ENCODE peak calls at places on chromosomes 16 and 17, in four cellular contexts. R is Peyer's patch, V is WTC11, L is AG10803. K is an unnamed sample.

GRCh38 chr16:1993731-1994131 is 4.0 kb downstream of the SYNGR3 start:
- DNase-seq in V (no peak), R (no peak), L (peak), K (no peak)

GRCh38 chr17:8019665-8020064 is 17.2 kb downstream of the GUCY2D start:
- DNase-seq in L (no peak), V (no peak), R (no peak), K (no peak)

GRCh38 chr17:70184207-70184606 is 14.9 kb downstream of the KCNJ2 start:
- DNase-seq in L (no peak), V (no peak), R (no peak), K (no peak)

GRCh38 chr16:66961065-66961744 is at the start of gene CES3:
- DNase-seq in L (peak), V (peak), R (peak), K (no peak)

GRCh38 chr16:49557070-49557446 is 183.5 kb downstream of the C16orf78 start:
- DNase-seq in L (no peak), V (peak), R (no peak), K (no peak)

GRCh38 chr16:17273142-17273561 is 197.6 kb downstream of the XYLT1 start:
- DNase-seq in V (no peak), R (no peak), L (peak), K (no peak)

GRCh38 chr17:55334285-55334684 is 69.5 kb downstream of the HLF start:
- DNase-seq in R (no peak), V (no peak), L (peak), K (no peak)

GRCh38 chr17:17542906-17543635 is 46.9 kb upstream of the RASD1 start:
- DNase-seq in R (no peak), L (no peak), V (no peak), K (no peak)

GRCh38 chr16:54118846-54119245 is 167.7 kb downstream of the IRX3 start:
- DNase-seq in V (no peak), L (peak), R (no peak), K (no peak)

GRCh38 chr17:49545811-49546545 is 29.7 kb upstream of the NXPH3 start:
- DNase-seq in L (no peak), R (no peak), V (no peak), K (no peak)

GRCh38 chr16:3461120-3461519 is 17.6 kb downstream of the NAA60 start:
- DNase-seq in V (no peak), R (no peak), L (no peak), K (no peak)

GRCh38 chr17:9002610-9003354 is 18.5 kb upstream of the NTN1 start:
- DNase-seq in L (no peak), V (peak), R (no peak), K (no peak)

GRCh38 chr17:75694536-75694935 is 26.7 kb upstream of the ITGB4 start:
- DNase-seq in L (no peak), R (no peak), V (no peak), K (no peak)

GRCh38 chr16:14186954-14187306 is 115.8 kb downstream of the MRTFB start:
- DNase-seq in V (no peak), R (no peak), L (no peak), K (no peak)

GRCh38 chr16:14181371-14182050 is 110.4 kb downstream of the MRTFB start:
- DNase-seq in R (no peak), V (no peak), L (peak), K (no peak)

GRCh38 chr16:14182999-14183398 is 111.9 kb downstream of the MRTFB start:
- DNase-seq in V (no peak), L (no peak), R (no peak), K (no peak)

GRCh38 chr16:14187517-14188338 is 116.6 kb downstream of the MRTFB start:
- DNase-seq in L (no peak), R (no peak), V (no peak), K (no peak)

GRCh38 chr16:14186007-14186953 is 115.2 kb downstream of the MRTFB start:
- DNase-seq in R (no peak), L (peak), V (peak), K (no peak)
- TF ChIP-seq CTCF in R (peak), L (peak), V (peak), K (no peak)

DNA sequence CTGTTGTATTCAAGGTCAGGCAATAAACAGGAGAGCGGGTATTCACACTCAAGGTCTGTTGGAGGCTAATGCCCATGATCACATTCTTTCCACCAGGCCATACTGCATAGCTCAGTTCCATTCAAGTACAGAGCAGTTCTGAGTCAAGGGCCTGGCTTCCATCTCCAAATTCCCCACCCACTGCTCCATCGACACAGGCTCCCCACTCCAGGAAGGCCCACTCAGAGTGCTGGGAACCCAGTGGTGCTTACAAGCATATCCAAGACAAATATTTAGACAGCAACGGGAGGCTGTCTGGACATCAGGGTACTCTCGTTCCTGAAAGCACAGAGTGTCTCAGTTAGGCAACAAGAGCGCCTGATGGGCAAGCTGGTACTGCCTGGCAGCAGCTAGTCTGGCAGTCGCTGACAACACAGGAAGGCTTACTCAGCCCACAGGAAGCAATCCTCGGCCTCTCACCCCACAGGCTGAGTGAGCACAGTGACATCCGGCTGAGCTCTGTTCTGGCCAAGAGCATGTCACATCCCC is 40.9 kb downstream of the RFFL start:
- DNase-seq in V (no peak), L (peak), R (peak), K (peak)
- TF ChIP-seq CTCF in V (no peak), L (peak), R (no peak), K (no peak)

GRCh38 chr17:37406635-37407455 is at the start of the genes ACACA and TADA2A:
- DNase-seq in L (peak), V (peak), R (peak), K (peak)
- TF ChIP-seq CTCF in L (no peak), V (no peak), R (no peak), K (no peak)

DNA sequence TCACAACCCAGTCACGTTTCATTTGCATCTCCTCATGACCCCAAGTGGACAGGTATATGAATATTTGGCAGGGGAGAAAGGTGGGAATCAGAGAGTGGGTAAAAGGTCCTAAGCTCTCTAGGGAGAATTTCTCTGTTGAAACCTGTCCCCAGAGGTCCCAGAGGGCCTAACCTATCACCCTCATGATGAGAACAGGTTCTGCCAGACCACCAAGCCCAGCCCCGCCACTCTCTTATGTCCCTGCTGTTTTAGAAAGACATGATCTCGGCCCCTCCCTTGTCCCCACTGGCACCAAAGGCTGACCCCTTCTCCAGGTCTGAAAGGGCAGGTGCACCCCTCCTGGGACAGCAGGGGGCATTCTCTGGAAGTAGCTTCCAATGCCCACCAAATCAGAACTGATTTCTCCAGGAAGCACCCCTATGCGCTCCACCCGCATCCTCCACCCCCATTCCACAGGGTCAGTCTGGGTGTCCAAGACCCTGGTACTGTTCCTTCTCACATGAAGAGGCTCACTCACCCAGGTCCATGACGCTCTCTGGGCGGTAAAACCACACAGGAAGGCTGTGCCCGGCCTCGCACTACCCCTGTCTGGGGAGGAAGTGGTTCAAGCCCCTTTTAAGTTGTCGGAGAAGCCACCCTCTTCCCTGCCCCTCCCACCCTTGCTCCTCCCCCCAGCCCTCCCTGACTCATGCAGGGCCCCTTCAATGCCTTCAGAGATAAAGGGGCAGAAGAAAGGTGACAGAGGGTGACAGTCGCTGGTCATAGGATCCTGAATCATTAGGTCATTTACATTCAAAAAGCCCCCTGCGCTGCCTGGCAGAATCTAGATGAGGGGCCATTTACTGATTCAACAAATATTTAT is at the start of gene CCR7:
- DNase-seq in R (peak), L (no peak), V (no peak), K (no peak)
- TF ChIP-seq CTCF in R (no peak), L (no peak), V (no peak), K (no peak)

GRCh38 chr17:33039874-33040273 is 48.2 kb downstream of the SPACA3 start:
- DNase-seq in R (no peak), L (peak), V (no peak), K (no peak)

GRCh38 chr17:33033176-33033575 is 41.5 kb downstream of the SPACA3 start:
- DNase-seq in L (no peak), V (no peak), R (no peak), K (no peak)

DNA sequence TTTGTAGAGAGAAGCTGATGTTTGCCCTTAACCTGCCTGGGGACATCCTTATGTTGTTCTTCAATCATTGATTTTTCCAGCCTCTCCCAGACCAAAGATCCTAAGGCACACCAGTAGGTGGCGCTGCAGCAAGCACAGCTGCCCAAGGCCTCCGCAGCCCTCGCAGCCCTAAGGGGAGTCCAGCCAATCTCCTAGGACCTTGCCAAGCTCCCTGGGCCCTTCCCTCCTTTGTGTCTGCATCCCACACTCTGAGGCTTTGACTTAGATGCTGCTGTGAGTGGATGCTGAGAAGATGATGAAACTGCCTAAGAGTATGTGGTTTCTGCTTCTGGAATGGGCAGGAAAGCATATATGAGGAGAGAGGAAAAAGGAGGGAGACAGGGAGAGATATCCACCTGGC is 47.1 kb downstream of the SPACA3 start:
- DNase-seq in V (peak), R (no peak), L (peak), K (no peak)
- TF ChIP-seq CTCF in V (peak), R (peak), L (peak), K (no peak)

GRCh38 chr16:27193300-27193990 is 9.9 kb upstream of the KDM8 start:
- DNase-seq in L (no peak), R (no peak), V (no peak), K (no peak)
- TF ChIP-seq CTCF in L (peak), R (no peak), V (no peak), K (no peak)

DNA sequence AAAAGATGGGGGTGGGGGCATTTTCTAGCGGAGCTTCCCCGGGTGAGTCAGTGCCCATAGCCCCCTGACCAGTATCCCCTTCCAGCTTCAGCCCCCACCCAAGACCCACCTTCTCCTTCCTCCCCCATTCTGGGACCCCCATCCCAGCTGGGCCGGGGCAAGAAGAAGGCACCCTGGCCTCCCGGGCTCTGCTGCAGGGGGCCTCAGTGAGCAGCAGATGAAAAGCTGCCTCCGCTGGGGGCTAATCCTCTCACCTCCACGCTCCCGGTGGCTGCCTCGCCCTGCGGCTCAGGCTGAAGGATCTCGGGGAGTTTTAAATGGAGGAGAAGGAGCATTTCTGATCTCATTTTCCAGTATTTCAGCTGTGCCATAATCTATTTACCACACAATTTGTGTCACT is 313.5 kb upstream of the TNRC6C start:
- DNase-seq in V (peak), L (no peak), R (peak), K (no peak)
- TF ChIP-seq CTCF in V (no peak), L (no peak), R (no peak), K (no peak)

K was measured in omental fat pad.